ENCODE peak calls at places on chromosome 14, in four cellular contexts. S is fibroblast of pulmonary artery, L is bronchial epithelial cell, H is A549. K is an unnamed sample.

GRCh38 chr14:96181188-96181762 is 23.4 kb upstream of the BDKRB2 start:
- DNase-seq in H (no peak), L (peak), S (no peak), K (no peak)

GRCh38 chr14:35669782-35670181 is 135.8 kb downstream of the INSM2 start:
- DNase-seq in L (peak), S (peak), H (peak), K (peak)

GRCh38 chr14:72892103-72892878 is 1.6 kb downstream of the DPF3 start:
- DNase-seq in S (peak), L (no peak), H (no peak), K (no peak)

GRCh38 chr14:53037016-53037415 is 86.2 kb upstream of the FERMT2 start:
- DNase-seq in L (no peak), H (no peak), S (no peak), K (no peak)

GRCh38 chr14:104390941-104391901 is 188.3 kb upstream of the C14orf180 start:
- DNase-seq in L (no peak), H (no peak), S (no peak), K (no peak)

GRCh38 chr14:37384870-37385596 is 187.3 kb downstream of the MIPOL1 start:
- DNase-seq in L (no peak), S (no peak), H (peak), K (no peak)

GRCh38 chr14:91309756-91310280 is 65.3 kb upstream of the GPR68 start:
- DNase-seq in L (no peak), S (no peak), H (no peak), K (no peak)

GRCh38 chr14:69204753-69205152 is 13.5 kb downstream of the EXD2 start:
- DNase-seq in H (peak), S (no peak), L (peak), K (no peak)

GRCh38 chr14:65981192-65981843 is 504.9 kb upstream of the CCDC196 start:
- DNase-seq in L (no peak), S (no peak), H (no peak), K (no peak)

GRCh38 chr14:25034803-25035681 is 14.9 kb downstream of the STXBP6 start:
- DNase-seq in H (no peak), L (no peak), S (no peak), K (no peak)

GRCh38 chr14:65838565-65838964 is 426.0 kb downstream of the FUT8 start:
- DNase-seq in H (no peak), L (no peak), S (no peak), K (no peak)

GRCh38 chr14:92959189-92959531 is 36.2 kb downstream of the CHGA start:
- DNase-seq in H (no peak), S (no peak), L (no peak), K (no peak)

GRCh38 chr14:63328787-63329737 is 10.3 kb upstream of the GPHB5 start:
- DNase-seq in L (no peak), H (no peak), S (no peak), K (no peak)

GRCh38 chr14:69460093-69460701 is 24.3 kb upstream of the PLEKHD1 start:
- DNase-seq in S (peak), H (peak), L (peak), K (peak)

GRCh38 chr14:105012171-105012985 is 8.5 kb downstream of the CDCA4 start:
- DNase-seq in S (no peak), L (peak), H (peak), K (no peak)

GRCh38 chr14:89589400-89590128 is 172.5 kb upstream of the FOXN3 start:
- DNase-seq in L (no peak), H (no peak), S (no peak), K (no peak)

GRCh38 chr14:102044566-102044965 is 42.3 kb downstream of the HSP90AA1 start:
- DNase-seq in L (no peak), S (no peak), H (no peak), K (no peak)

GRCh38 chr14:41350476-41350875 is 256.2 kb upstream of the LRFN5 start:
- DNase-seq in H (no peak), L (no peak), S (no peak), K (no peak)

GRCh38 chr14:23076785-23077408 is 18.0 kb downstream of the ACIN1 start:
- DNase-seq in H (peak), S (peak), L (no peak), K (no peak)

GRCh38 chr14:96108061-96108795 is 69.1 kb downstream of the C14orf132 start:
- DNase-seq in L (no peak), S (no peak), H (no peak), K (no peak)

GRCh38 chr14:31926652-31927347 is 150.3 kb upstream of the ARHGAP5 start:
- DNase-seq in H (no peak), S (peak), L (no peak), K (no peak)

GRCh38 chr14:58107947-58108552 is 44.0 kb downstream of the ARMH4 start:
- DNase-seq in L (peak), H (peak), S (peak), K (peak)

GRCh38 chr14:29603721-29604120 is 323.9 kb downstream of the PRKD1 start:
- DNase-seq in L (no peak), S (peak), H (no peak), K (no peak)

GRCh38 chr14:74933925-74934435 is 10.9 kb upstream of the RPS6KL1 start:
- DNase-seq in S (no peak), H (no peak), L (no peak), K (no peak)

GRCh38 chr14:28321475-28322244 is 444.9 kb upstream of the FOXG1 start:
- DNase-seq in S (peak), L (peak), H (peak), K (no peak)

GRCh38 chr14:68794856-68795601 is 2.2 kb upstream of the ZFP36L1 start:
- DNase-seq in H (peak), S (peak), L (peak), K (peak)

GRCh38 chr14:20682435-20683124 is 1.8 kb upstream of the RNASE4 start:
- DNase-seq in H (peak), S (peak), L (peak), K (no peak)
- TF ChIP-seq CTCF in H (no peak), S (no peak), L (peak), K (peak)

GRCh38 chr14:81209187-81209836 is 11.4 kb downstream of the GTF2A1 start:
- DNase-seq in L (no peak), S (no peak), H (no peak), K (no peak)
- H3K4me3 ChIP-seq in L (no peak), S (no peak), H (no peak), K (no peak)

GRCh38 chr14:54642950-54643695 is 76.2 kb downstream of the SAMD4A start:
- DNase-seq in H (peak), L (peak), S (peak), K (no peak)
- TF ChIP-seq CTCF in H (peak), L (peak), S (peak), K (peak)

GRCh38 chr14:100158566-100159106 is 809 bp downstream of the DEGS2 start:
- DNase-seq in H (no peak), L (no peak), S (no peak), K (no peak)
- H3K4me3 ChIP-seq in H (peak), L (no peak), S (no peak), K (no peak)

GRCh38 chr14:95096476-95096875 is 60.9 kb downstream of the DICER1 start:
- DNase-seq in L (no peak), H (no peak), S (no peak), K (no peak)

GRCh38 chr14:95101736-95102677 is 55.3 kb downstream of the DICER1 start:
- DNase-seq in L (no peak), S (no peak), H (no peak), K (no peak)

GRCh38 chr14:95095991-95096390 is 61.3 kb downstream of the DICER1 start:
- DNase-seq in S (no peak), H (no peak), L (no peak), K (no peak)

GRCh38 chr14:95097385-95097784 is 59.9 kb downstream of the DICER1 start:
- DNase-seq in S (peak), L (no peak), H (no peak), K (no peak)

GRCh38 chr14:95098984-95099599 is 58.2 kb downstream of the DICER1 start:
- DNase-seq in S (peak), L (peak), H (peak), K (peak)
- TF ChIP-seq CTCF in S (peak), L (peak), H (peak), K (peak)

GRCh38 chr14:106562451-106562850 is 1036.1 kb downstream of the TMEM121 start:
- DNase-seq in S (no peak), L (no peak), H (no peak), K (no peak)
- H3K4me3 ChIP-seq in S (no peak), L (no peak), H (no peak), K (no peak)

GRCh38 chr14:34329281-34329680 is 132.8 kb downstream of the SPTSSA start:
- DNase-seq in S (no peak), L (no peak), H (no peak), K (no peak)
- TF ChIP-seq CTCF in S (no peak), L (no peak), H (no peak), K (no peak)

GRCh38 chr14:76919811-76920571 is 93.8 kb downstream of the LRRC74A start:
- DNase-seq in L (peak), H (peak), S (peak), K (peak)

GRCh38 chr14:76917759-76918175 is 91.6 kb downstream of the LRRC74A start:
- DNase-seq in S (no peak), L (no peak), H (no peak), K (no peak)

GRCh38 chr14:76919431-76919810 is 93.2 kb downstream of the LRRC74A start:
- DNase-seq in H (no peak), S (no peak), L (peak), K (no peak)

GRCh38 chr14:76918176-76918750 is 92.1 kb downstream of the LRRC74A start:
- DNase-seq in S (peak), L (no peak), H (no peak), K (peak)

GRCh38 chr14:76918751-76919421 is 92.7 kb downstream of the LRRC74A start:
- DNase-seq in L (peak), H (peak), S (peak), K (peak)
- H3K4me3 ChIP-seq in L (no peak), H (no peak), S (peak), K (peak)